ENCODE peak calls at places on chromosomes 16 and 17, in four cellular contexts. Z is lower leg skin, D is A549, Q is AG04449. E is an unnamed sample.

GRCh38 chr17:17940451-17940911 is 31.7 kb downstream of the TOM1L2 start:
- DNase-seq in Z (no peak), D (no peak), Q (no peak), E (no peak)

GRCh38 chr16:12340151-12340733 is 363.7 kb downstream of the SNX29 start:
- DNase-seq in Z (no peak), D (peak), Q (no peak), E (no peak)

GRCh38 chr17:21029032-21029431 is 13.8 kb downstream of the USP22 start:
- DNase-seq in Z (no peak), D (no peak), Q (no peak), E (peak)

GRCh38 chr16:10502766-10503165 is 77.6 kb downstream of the EMP2 start:
- DNase-seq in Z (no peak), D (no peak), Q (no peak), E (no peak)

GRCh38 chr16:83899272-83899897 is 470 bp downstream of the MLYCD start:
- DNase-seq in Z (peak), D (peak), Q (no peak), E (no peak)

GRCh38 chr16:29784157-29784556 is 6.1 kb downstream of the ZG16 start:
- DNase-seq in Z (no peak), D (no peak), Q (no peak), E (no peak)

GRCh38 chr17:35907266-35907637 is 23.3 kb downstream of the RDM1 start:
- DNase-seq in Z (no peak), D (no peak), Q (no peak), E (no peak)

GRCh38 chr16:88320947-88321634 is 61.7 kb upstream of the ZNF469 start:
- DNase-seq in Z (no peak), D (peak), Q (no peak), E (no peak)

GRCh38 chr16:55055262-55055661 is 124.6 kb downstream of the IRX5 start:
- DNase-seq in Z (peak), D (no peak), Q (no peak), E (no peak)

GRCh38 chr16:21626659-21627277 is 25.6 kb downstream of the IGSF6 start:
- DNase-seq in Z (no peak), D (no peak), Q (peak), E (peak)

DNA sequence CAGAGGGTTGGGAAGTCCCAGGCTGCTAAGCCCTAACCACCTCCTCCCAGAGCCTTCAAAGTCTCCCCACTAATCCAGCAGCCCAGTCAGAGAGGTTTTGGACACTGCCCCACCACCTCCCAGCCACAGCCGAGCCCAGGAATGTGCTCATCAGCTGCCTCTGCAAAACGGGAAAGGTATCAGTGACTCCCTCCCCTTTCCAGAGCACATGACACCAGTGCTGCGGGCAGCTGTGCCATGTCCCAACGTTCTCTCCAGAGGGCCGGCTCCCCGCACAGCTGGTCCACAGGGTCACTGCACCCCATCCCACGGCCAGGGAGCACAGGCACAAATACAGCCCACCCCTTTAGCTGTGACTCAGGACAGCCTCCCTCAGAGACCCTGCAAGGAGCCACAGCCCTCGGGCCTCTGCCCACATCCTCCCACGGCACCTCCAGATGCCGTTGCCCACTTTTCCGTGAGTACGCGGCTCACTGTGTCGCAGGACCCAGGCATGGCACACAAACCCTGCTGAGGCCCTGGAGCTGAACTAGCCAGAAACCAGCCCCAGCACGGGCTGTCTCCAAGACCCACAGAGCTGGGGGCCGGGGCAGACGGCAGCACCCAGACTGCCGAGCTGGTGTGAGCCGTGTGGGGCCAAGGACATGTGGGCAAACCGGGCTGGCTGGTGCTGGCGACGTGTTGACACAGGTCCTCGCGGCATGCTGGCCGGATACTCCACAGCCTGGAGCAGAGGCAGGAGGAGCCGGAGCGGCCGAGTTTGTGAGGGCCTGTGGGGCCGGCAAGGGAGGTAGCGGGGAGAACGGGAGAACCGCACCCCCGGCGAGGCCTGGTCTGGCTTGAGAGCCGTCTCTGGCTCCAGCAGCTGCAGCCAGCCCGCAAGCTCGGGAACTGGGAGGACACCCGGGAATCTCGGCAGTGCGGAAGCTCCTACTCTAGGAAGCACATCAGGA is 6.3 kb upstream of the PPP1R27 start:
- DNase-seq in Z (no peak), D (no peak), Q (no peak), E (no peak)
- H3K4me3 ChIP-seq in Z (no peak), D (no peak), Q (no peak), E (no peak)

GRCh38 chr17:68291836-68292688 is 767 bp downstream of the ARSG start:
- DNase-seq in Z (peak), D (peak), Q (no peak), E (no peak)

GRCh38 chr17:68289936-68290267 is 1.0 kb downstream of the SLC16A6 start:
- DNase-seq in Z (no peak), D (no peak), Q (no peak), E (no peak)

GRCh38 chr17:68290268-68290954 is 516 bp downstream of the SLC16A6 start:
- DNase-seq in Z (peak), D (no peak), Q (no peak), E (no peak)

GRCh38 chr17:68292689-68293040 is 1.4 kb downstream of the ARSG start:
- DNase-seq in Z (no peak), D (no peak), Q (no peak), E (no peak)

DNA sequence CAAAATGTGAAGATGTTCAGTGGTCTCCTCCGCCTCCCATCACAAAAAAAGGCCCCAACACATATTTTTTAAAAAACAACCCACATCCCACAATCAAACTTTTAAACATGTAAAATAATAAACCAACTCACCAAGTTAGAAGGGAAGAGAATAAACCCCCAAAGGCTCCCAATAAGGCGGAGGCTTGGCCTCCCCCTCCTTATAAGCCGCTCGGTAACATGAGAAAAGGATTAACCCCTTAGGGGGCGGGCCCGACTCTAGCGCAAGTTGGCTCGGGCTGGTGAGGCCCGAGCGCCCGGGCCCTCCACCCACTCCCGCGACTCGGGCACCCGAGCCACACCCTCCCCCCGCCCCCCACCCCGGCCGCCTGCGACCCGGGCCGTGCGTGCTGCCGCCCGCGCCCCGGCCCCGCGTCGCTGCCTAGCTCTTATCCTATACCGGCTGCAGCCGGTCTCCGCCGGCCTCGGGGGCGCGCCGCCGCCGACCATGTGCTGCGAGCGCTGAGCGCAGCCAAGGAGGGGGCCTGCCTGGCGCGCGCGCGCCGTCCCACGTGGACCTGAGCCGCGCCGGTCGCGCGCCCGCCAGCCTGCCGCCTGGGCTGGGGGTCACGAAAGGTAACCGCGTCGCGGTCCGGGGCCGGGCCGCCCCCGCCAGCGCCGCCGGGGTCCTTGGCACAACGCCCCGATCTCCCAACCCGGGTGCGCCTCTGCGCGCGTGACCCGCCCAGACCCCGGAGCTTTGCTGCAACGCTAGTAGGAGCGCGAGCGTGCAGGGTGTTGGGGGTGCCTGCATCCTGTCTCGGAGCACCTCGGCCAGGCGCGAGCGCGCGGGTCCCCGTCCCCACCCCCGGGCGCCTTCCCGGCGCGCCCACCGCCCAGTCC is at the start of the genes ARSG and SLC16A6:
- DNase-seq in Z (peak), D (peak), Q (no peak), E (no peak)
- H3K4me3 ChIP-seq in Z (peak), D (peak), Q (peak), E (peak)

DNA sequence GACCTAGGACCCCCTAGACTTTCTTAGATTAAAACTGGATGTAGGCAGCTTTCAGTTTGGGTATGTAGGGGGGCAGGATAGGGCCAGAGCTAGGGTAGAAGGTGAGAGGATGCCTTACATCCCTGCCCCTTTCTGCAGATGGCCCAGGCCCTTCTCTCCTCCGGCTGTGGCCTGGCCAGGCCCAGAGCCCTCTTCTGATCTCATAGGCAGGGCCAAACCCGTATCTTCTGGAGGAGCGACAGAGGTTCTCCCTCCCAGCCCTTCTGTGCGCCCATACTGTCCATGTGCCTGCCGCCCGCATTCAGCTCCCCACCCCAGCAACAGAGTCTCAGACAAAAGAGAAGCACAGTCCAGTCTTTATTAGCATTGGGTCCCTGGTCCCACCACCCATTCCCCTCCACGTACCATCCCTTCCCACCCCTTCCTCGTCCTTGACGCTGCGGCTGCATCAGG is 2.0 kb upstream of the TSPOAP1 start:
- DNase-seq in Z (no peak), D (no peak), Q (no peak), E (no peak)
- H3K4me3 ChIP-seq in Z (peak), D (no peak), Q (no peak), E (no peak)

GRCh38 chr17:81802856-81803643 is 900 bp upstream of the GCGR start:
- DNase-seq in Z (no peak), D (no peak), Q (no peak), E (no peak)

GRCh38 chr17:81805707-81806460 is 1.9 kb downstream of the GCGR start:
- DNase-seq in Z (no peak), D (no peak), Q (no peak), E (no peak)

GRCh38 chr17:81806461-81807209 is 2.7 kb downstream of the GCGR start:
- DNase-seq in Z (no peak), D (no peak), Q (no peak), E (no peak)

GRCh38 chr17:81803728-81804558 is at the start of gene GCGR:
- DNase-seq in Z (no peak), D (no peak), Q (no peak), E (no peak)

GRCh38 chr17:81804559-81805399 is 829 bp downstream of the GCGR start:
- DNase-seq in Z (no peak), D (peak), Q (no peak), E (no peak)
- H3K4me3 ChIP-seq in Z (no peak), D (peak), Q (no peak), E (no peak)

GRCh38 chr16:57092786-57093301 is 461 bp downstream of the CPNE2 start:
- DNase-seq in Z (peak), D (peak), Q (no peak), E (no peak)
- H3K4me3 ChIP-seq in Z (peak), D (peak), Q (peak), E (peak)

E was measured in skeletal muscle cell.